ENCODE peak calls at places on chromosomes 5 and 9, in eight cellular contexts. H, M, U, Q, J, P, B and A are unnamed samples.
A peak's percentile ranks its signal among the peaks of the same experiment; 100 is the strongest.

GRCh38 chr9:79623799-79624721 is 52.3 kb downstream of the TLE4 start:
- DNase-seq in H (no peak), M (peak; percentile 70), U (peak; percentile 23), Q (peak; percentile 91), J (no peak), P (peak; percentile 57), B (no peak), A (no peak)

GRCh38 chr5:159094745-159095144 is 5.0 kb downstream of the EBF1 start:
- DNase-seq in H (peak; percentile 59), M (peak; percentile 11), U (peak; percentile 71), Q (peak; percentile 45), J (peak; percentile 60), P (peak; percentile 99), B (peak; percentile 26), A (peak; percentile 71)

GRCh38 chr5:173308226-173308625 is 20.0 kb downstream of the STC2 start:
- DNase-seq in H (no peak), M (no peak), U (no peak), Q (no peak), J (no peak), P (no peak), B (no peak), A (no peak)

GRCh38 chr9:137213160-137214060 is 7.9 kb downstream of the NDOR1 start:
- DNase-seq in H (no peak), M (no peak), U (no peak), Q (no peak), J (no peak), P (no peak), B (no peak), A (no peak)

GRCh38 chr5:122366501-122366900 is 54.5 kb downstream of the SNCAIP start:
- DNase-seq in H (no peak), M (no peak), U (no peak), Q (peak; percentile 10), J (no peak), P (no peak), B (no peak), A (no peak)

GRCh38 chr5:58060971-58061370 is 398.9 kb downstream of the PLK2 start:
- DNase-seq in H (no peak), M (no peak), U (no peak), Q (no peak), J (no peak), P (no peak), B (no peak), A (no peak)

GRCh38 chr9:123669355-123669754 is 260.6 kb downstream of the DENND1A start:
- DNase-seq in H (no peak), M (no peak), U (no peak), Q (no peak), J (no peak), P (no peak), B (no peak), A (no peak)

GRCh38 chr5:56534102-56534501 is 281.2 kb upstream of the MAP3K1 start:
- DNase-seq in H (no peak), M (no peak), U (no peak), Q (peak; percentile 84), J (peak; percentile 14), P (peak; percentile 89), B (peak; percentile 24), A (peak; percentile 71)

GRCh38 chr5:159345861-159346260 is 15.6 kb upstream of the IL12B start:
- DNase-seq in H (no peak), M (no peak), U (no peak), Q (no peak), J (no peak), P (no peak), B (no peak), A (no peak)

GRCh38 chr9:124044448-124044847 is 32.9 kb downstream of the LHX2 start:
- DNase-seq in H (no peak), M (no peak), U (no peak), Q (no peak), J (no peak), P (no peak), B (no peak), A (no peak)

GRCh38 chr9:113531919-113532808 is 68.6 kb downstream of the RGS3 start:
- DNase-seq in H (no peak), M (no peak), U (no peak), Q (no peak), J (no peak), P (no peak), B (no peak), A (no peak)

GRCh38 chr9:113529336-113530009 is 65.9 kb downstream of the RGS3 start:
- DNase-seq in H (no peak), M (no peak), U (no peak), Q (no peak), J (no peak), P (no peak), B (no peak), A (no peak)

GRCh38 chr9:113528811-113529210 is 65.3 kb downstream of the RGS3 start:
- DNase-seq in H (no peak), M (no peak), U (no peak), Q (no peak), J (no peak), P (no peak), B (no peak), A (no peak)

GRCh38 chr9:113530942-113531341 is 67.4 kb downstream of the RGS3 start:
- DNase-seq in H (no peak), M (no peak), U (no peak), Q (no peak), J (no peak), P (no peak), B (no peak), A (no peak)

DNA sequence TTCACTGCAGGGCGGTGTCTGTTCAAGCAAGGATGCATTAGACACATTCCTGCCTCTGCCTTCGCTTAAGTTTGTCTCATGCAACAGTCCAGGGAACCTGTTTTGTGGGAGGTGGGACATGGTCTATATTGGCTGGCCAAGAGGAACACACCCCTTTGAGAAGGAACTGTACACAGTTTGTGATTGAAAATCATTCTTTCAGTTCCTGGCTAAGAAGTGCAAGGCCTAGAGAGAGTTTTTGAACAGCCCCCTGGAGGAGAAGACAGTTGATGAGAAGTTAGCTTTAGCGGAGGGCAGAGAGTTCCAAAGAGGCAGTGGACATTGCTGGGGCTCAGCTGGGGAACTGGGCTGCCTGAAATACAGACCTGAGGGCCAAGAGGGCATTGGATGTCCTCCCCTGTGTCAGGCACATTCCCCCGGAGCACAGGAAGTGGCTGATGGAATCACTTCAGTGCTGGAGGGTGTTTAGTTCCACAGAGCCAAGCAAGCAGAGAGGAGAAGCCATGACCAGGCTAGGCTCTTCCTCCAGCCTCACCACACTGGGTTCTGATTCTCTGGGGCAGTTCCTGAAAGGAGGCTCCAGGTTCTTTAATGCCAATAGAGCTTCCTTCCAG is 66.6 kb downstream of the RGS3 start:
- DNase-seq in H (no peak), M (no peak), U (no peak), Q (no peak), J (no peak), P (no peak), B (no peak), A (no peak)
- TF ChIP-seq CTCF in H (no peak), M (no peak), U (no peak), Q (no peak), J (no peak), P (no peak), B (no peak), A (no peak)

GRCh38 chr5:38796739-38797108 is 49.1 kb upstream of the OSMR start:
- DNase-seq in H (no peak), M (no peak), U (no peak), Q (no peak), J (no peak), P (no peak), B (no peak), A (no peak)

GRCh38 chr5:38800515-38800914 is 45.3 kb upstream of the OSMR start:
- DNase-seq in H (no peak), M (no peak), U (no peak), Q (no peak), J (no peak), P (no peak), B (no peak), A (no peak)

GRCh38 chr5:38800044-38800443 is 45.8 kb upstream of the OSMR start:
- DNase-seq in H (no peak), M (no peak), U (no peak), Q (no peak), J (no peak), P (no peak), B (no peak), A (no peak)

GRCh38 chr5:38796000-38796738 is 49.6 kb upstream of the OSMR start:
- DNase-seq in H (no peak), M (peak; percentile 79), U (peak; percentile 70), Q (no peak), J (peak; percentile 34), P (no peak), B (no peak), A (no peak)

DNA sequence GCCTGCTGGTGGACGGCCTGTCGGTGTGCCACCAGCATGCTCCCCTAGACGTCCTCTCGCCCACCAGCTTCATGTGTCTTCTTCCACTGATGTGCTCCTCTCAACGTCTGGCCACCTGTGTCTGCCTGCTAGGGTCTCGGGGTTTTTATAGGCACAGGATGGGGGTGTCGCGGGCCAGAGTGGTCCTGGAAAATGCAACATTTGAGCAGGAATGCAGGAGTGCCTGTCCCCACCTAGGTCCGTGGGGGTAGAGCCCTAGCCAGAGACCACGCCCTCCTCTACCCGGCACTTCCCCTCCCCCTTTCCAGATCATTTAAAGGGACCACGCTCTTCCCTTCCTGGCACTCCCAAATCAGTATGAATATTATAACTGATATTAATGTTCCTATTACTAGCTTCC is 48.0 kb upstream of the OSMR start:
- DNase-seq in H (no peak), M (no peak), U (no peak), Q (no peak), J (no peak), P (no peak), B (no peak), A (no peak)
- TF ChIP-seq CTCF in H (no peak), M (no peak), U (no peak), Q (no peak), J (no peak), P (no peak), B (no peak), A (no peak)

GRCh38 chr9:125121156-125121555 is 22.2 kb downstream of the SCAI start:
- DNase-seq in H (no peak), M (peak; percentile 76), U (no peak), Q (peak; percentile 50), J (no peak), P (no peak), B (no peak), A (no peak)

GRCh38 chr9:125125523-125125922 is 17.8 kb downstream of the SCAI start:
- DNase-seq in H (no peak), M (no peak), U (no peak), Q (no peak), J (no peak), P (no peak), B (no peak), A (no peak)

GRCh38 chr9:125119643-125120286 is 23.6 kb downstream of the SCAI start:
- DNase-seq in H (peak; percentile 10), M (no peak), U (no peak), Q (no peak), J (no peak), P (no peak), B (no peak), A (no peak)
- TF ChIP-seq CTCF in H (peak; percentile 36), M (no peak), U (no peak), Q (peak; percentile 25), J (no peak), P (no peak), B (no peak), A (no peak)

DNA sequence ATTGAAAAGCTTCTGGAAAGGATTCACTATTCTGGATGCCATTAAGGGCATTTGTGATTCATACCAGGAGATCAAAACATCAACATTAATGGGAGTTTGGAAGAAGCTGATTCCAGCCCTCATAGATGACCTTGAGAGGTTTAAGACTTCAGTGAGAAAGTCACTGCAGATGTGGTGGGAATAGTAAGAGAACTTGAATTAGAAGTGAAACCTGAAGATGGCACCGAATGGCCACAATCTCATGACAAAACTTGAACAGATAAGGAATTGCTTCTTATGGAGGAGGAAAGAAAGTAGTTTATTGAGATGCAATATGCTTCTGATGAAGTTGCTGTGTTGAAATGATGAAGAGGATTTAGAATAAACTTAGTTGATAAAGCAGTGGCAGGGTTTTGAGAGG is 254.6 kb upstream of the SLC24A2 start:
- DNase-seq in H (no peak), M (no peak), U (no peak), Q (no peak), J (no peak), P (no peak), B (no peak), A (no peak)
- TF ChIP-seq CTCF in H (no peak), M (no peak), U (no peak), Q (no peak), J (no peak), P (no peak), B (no peak), A (no peak)